ENCODE peak calls at places on chromosome 16, in seven cellular contexts. J is ovary, O is body of pancreas, H is BJ, C is GM20000, Q is Calu3, L is tibial nerve. U is an unnamed sample.

GRCh38 chr16:1612320-1613111 is at the start of gene CRAMP1:
- DNase-seq in J (no peak), O (no peak), H (no peak), C (peak; percentile 50), Q (peak; percentile 26), L (no peak), U (no peak)

GRCh38 chr16:70729292-70729691 is 43.4 kb upstream of the MTSS2 start:
- DNase-seq in J (no peak), O (no peak), H (no peak), C (no peak), Q (no peak), L (no peak), U (no peak)

GRCh38 chr16:19737306-19737975 is 19.4 kb downstream of the IQCK start:
- DNase-seq in J (no peak), O (no peak), H (no peak), C (no peak), Q (no peak), L (no peak), U (no peak)

GRCh38 chr16:68642436-68643064 is 2.6 kb upstream of the CDH3 start:
- DNase-seq in J (peak; percentile 81), O (no peak), H (no peak), C (peak; percentile 9), Q (no peak), L (no peak), U (no peak)

GRCh38 chr16:72910371-72910770 is 137.6 kb downstream of the ZFHX3 start:
- DNase-seq in J (no peak), O (no peak), H (no peak), C (no peak), Q (no peak), L (no peak), U (no peak)

GRCh38 chr16:88913870-88914269 is 47.4 kb upstream of the PABPN1L start:
- DNase-seq in J (no peak), O (no peak), H (no peak), C (no peak), Q (no peak), L (no peak), U (no peak)

GRCh38 chr16:4006441-4006989 is 109.7 kb downstream of the ADCY9 start:
- DNase-seq in J (no peak), O (no peak), H (no peak), C (no peak), Q (no peak), L (no peak), U (no peak)

GRCh38 chr16:19613834-19614233 is 58.3 kb downstream of the VPS35L start:
- DNase-seq in J (no peak), O (no peak), H (no peak), C (no peak), Q (no peak), L (no peak), U (no peak)

DNA sequence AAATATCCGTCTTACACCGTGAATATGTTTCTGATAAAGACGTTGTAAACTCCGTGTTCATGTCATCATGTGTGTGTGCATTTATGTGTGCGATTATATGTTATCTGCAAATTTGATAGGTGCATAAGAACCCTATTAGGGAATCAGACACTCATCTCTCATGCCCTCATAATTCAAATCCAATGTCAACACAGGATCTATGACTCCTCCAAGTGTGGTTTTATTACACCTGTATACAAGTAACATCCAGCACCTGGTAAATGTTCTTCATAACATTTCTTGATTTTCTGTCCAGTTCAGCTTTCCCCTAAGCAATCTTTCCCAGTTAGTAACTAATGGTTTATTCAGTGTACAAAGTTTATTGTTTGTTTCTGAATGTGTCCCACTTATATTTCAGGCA is 681.9 kb downstream of the CDH11 start:
- DNase-seq in J (no peak), O (no peak), H (no peak), C (no peak), Q (no peak), L (no peak), U (no peak)
- TF ChIP-seq CTCF in J (no peak), O (no peak), H (no peak), C (no peak), Q (no peak), L (no peak), U (no peak)

DNA sequence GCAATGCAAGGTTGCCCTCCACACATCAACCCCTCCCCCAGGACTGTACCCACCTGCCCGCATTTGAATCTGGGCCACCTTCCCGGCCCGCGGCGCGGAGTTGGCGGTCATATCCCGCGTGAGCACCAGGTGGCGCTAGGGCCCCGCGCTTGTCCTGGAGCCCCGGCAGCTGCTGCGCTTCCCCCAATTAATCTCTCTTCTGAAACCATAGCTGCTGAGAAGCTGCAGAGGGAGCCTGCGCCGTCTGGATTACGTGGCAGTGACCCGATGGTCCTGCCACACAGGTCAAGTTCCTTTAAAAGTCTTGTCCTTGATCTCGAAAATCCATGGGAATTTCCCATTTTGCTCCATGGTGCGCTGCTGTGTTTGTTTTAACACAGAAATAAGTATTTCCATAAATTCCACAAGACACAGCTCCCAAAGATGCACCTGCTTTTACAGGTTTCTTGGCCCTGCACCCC is 22.0 kb downstream of the COX4I1 start:
- DNase-seq in J (peak; percentile 85), O (peak; percentile 86), H (no peak), C (peak; percentile 92), Q (peak; percentile 90), L (peak; percentile 55), U (peak; percentile 35)
- TF ChIP-seq CTCF in J (peak; percentile 96), O (peak; percentile 97), H (peak; percentile 90), C (peak; percentile 81), Q (peak; percentile 99), L (peak; percentile 99), U (peak; percentile 90)

DNA sequence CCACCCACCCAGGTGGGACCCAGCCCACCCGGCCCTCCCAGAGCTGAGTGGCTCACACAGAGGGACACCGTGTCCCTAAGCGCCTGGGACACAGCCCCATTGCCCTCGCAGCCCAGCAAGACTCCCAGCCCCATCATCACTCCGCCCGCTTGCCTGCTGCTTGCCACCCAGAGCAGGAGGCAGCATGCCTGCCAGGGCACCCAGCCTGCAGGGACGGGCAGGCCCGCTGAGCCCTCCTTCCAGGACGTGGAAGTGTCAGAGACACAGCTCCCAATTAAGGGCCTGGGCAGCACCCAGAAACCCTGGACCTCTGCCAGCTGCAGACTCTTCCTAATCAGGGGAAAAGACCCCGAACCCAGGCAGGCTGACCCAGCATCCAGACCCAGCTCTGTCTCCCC is 17.2 kb upstream of the OSGIN1 start:
- DNase-seq in J (no peak), O (no peak), H (no peak), C (no peak), Q (no peak), L (no peak), U (no peak)
- TF ChIP-seq CTCF in J (no peak), O (no peak), H (no peak), C (no peak), Q (no peak), L (no peak), U (no peak)

GRCh38 chr16:67562918-67563707 is 787 bp downstream of the CTCF start:
- DNase-seq in J (peak; percentile 78), O (peak; percentile 70), H (no peak), C (peak; percentile 63), Q (peak; percentile 63), L (no peak), U (no peak)
- TF ChIP-seq CTCF in J (no peak), O (peak; percentile 28), H (peak; percentile 23), C (peak; percentile 11), Q (no peak), L (peak; percentile 35), U (no peak)

GRCh38 chr16:65961491-65962143 is 404.9 kb upstream of the CDH5 start:
- DNase-seq in J (no peak), O (no peak), H (no peak), C (no peak), Q (no peak), L (no peak), U (no peak)

GRCh38 chr16:65959978-65960377 is 406.5 kb upstream of the CDH5 start:
- DNase-seq in J (no peak), O (no peak), H (no peak), C (no peak), Q (no peak), L (no peak), U (peak; percentile 5)

GRCh38 chr16:65967376-65967775 is 399.1 kb upstream of the CDH5 start:
- DNase-seq in J (peak; percentile 39), O (no peak), H (peak; percentile 18), C (no peak), Q (no peak), L (no peak), U (no peak)

GRCh38 chr16:65965632-65966031 is 400.9 kb upstream of the CDH5 start:
- DNase-seq in J (no peak), O (no peak), H (no peak), C (no peak), Q (peak; percentile 74), L (no peak), U (no peak)

GRCh38 chr16:65964752-65965151 is 401.7 kb upstream of the CDH5 start:
- DNase-seq in J (no peak), O (no peak), H (no peak), C (no peak), Q (no peak), L (no peak), U (no peak)
- TF ChIP-seq CTCF in J (no peak), O (no peak), H (no peak), C (no peak), Q (peak; percentile 25), L (no peak), U (no peak)